ENCODE peak calls at places on chromosome 15, in four cellular contexts. B is PC-9, W is lower lobe of right lung, Q is IMR-90. J is an unnamed sample.

GRCh38 chr15:66251790-66252355 is 1.7 kb downstream of the MEGF11 start:
- DNase-seq in Q (no peak), W (no peak), B (no peak), J (no peak)

GRCh38 chr15:101446527-101447167 is 42.9 kb downstream of the PCSK6 start:
- DNase-seq in W (no peak), Q (no peak), B (no peak), J (no peak)

GRCh38 chr15:57201578-57201977 is 174.7 kb upstream of the CGNL1 start:
- DNase-seq in Q (no peak), W (no peak), B (no peak), J (no peak)

GRCh38 chr15:48366574-48367312 is 35.5 kb downstream of the DUT start:
- DNase-seq in Q (no peak), W (no peak), B (no peak), J (no peak)

GRCh38 chr15:96716100-96716499 is 385.6 kb downstream of the NR2F2 start:
- DNase-seq in Q (no peak), B (no peak), W (no peak), J (no peak)

GRCh38 chr15:66622677-66623076 is 56.9 kb upstream of the LCTL start:
- DNase-seq in Q (no peak), W (no peak), B (no peak), J (no peak)

GRCh38 chr15:46892621-46893160 is 824.6 kb upstream of the SEMA6D start:
- DNase-seq in B (no peak), Q (no peak), W (no peak), J (no peak)

GRCh38 chr15:69723404-69724097 is 270.9 kb downstream of the RPLP1 start:
- DNase-seq in B (no peak), Q (no peak), W (no peak), J (no peak)

GRCh38 chr15:88447206-88447605 is 20.0 kb downstream of the MRPL46 start:
- DNase-seq in B (no peak), W (no peak), Q (no peak), J (no peak)

GRCh38 chr15:83598031-83598430 is 55.9 kb upstream of the ADAMTSL3 start:
- DNase-seq in W (no peak), B (no peak), Q (no peak), J (no peak)

GRCh38 chr15:74384566-74385441 is 17.4 kb upstream of the CYP11A1 start:
- DNase-seq in W (peak; percentile 64), Q (no peak), B (peak; percentile 85), J (peak; percentile 20)

GRCh38 chr15:60074181-60074885 is 70.2 kb downstream of the FOXB1 start:
- DNase-seq in B (no peak), W (no peak), Q (peak; percentile 18), J (no peak)

GRCh38 chr15:89068325-89068784 is 19.9 kb upstream of the ABHD2 start:
- DNase-seq in B (no peak), W (no peak), Q (peak; percentile 98), J (peak; percentile 15)

GRCh38 chr15:61411941-61412510 is 182.9 kb upstream of the RORA start:
- DNase-seq in W (no peak), B (no peak), Q (no peak), J (no peak)

GRCh38 chr15:25176616-25176923 is 221.8 kb downstream of the SNRPN start:
- DNase-seq in B (no peak), W (no peak), Q (no peak), J (peak; percentile 15)

GRCh38 chr15:66261056-66261455 is 7.5 kb upstream of the MEGF11 start:
- DNase-seq in B (no peak), W (no peak), Q (no peak), J (no peak)

DNA sequence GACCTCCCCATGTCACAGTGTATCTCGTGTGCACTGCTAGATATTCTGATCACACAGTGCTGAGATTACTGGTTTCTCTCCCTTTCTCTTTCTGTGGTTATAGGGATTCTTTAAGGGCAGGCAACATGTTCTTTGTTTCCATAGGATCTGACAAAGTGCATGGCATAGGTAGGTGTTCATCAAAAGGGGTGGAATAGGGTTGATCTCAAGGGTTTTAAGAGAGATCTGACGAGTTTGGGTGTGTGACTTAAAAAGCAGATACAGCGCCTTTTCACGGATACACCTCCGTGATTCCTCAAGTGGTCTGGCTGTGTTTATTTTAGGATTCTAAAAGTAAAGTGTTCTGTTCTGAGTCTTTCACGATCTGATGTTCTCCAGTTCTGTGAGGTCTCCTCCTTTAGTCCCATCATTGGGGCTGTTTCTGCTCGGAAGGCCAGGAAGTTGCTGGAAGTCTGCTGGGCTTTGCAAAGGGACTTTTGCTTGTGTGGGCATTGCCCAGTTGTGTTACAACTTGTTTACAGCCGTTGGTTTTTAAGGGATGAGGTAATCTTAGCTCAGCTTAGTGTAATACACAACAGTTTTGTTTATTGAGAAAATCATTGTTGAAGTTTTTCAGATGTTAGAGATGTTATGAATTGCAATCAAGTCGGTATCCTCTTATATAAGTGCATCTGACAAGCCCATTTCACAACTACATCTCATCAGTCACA is 34.8 kb downstream of the IGF1R start:
- DNase-seq in B (no peak), Q (peak; percentile 40), W (no peak), J (no peak)
- H3K27ac ChIP-seq in B (no peak overlapping the region), Q (peak overlapping the region; percentile 13), W (no peak overlapping the region), J (peak overlapping the region; percentile 5)

GRCh38 chr15:75449585-75450306 is 1.7 kb downstream of the SIN3A start:
- DNase-seq in B (no peak), W (no peak), Q (no peak), J (no peak)
- H3K27ac ChIP-seq in B (peak overlapping the region; percentile 58), W (peak overlapping the region; percentile 94), Q (no peak overlapping the region), J (peak overlapping the region; percentile 98)

GRCh38 chr15:80163217-80163616 is 10.4 kb downstream of the FAH start:
- DNase-seq in Q (no peak), W (no peak), B (no peak), J (no peak)
- H3K27ac ChIP-seq in Q (no peak overlapping the region), W (no peak overlapping the region), B (no peak overlapping the region), J (no peak overlapping the region)

GRCh38 chr15:85726446-85726845 is 68.3 kb downstream of the KLHL25 start:
- DNase-seq in B (no peak), Q (no peak), W (no peak), J (no peak)

GRCh38 chr15:85723960-85724945 is 70.5 kb downstream of the KLHL25 start:
- DNase-seq in W (no peak), B (no peak), Q (no peak), J (no peak)

GRCh38 chr15:85725564-85725963 is 69.2 kb downstream of the KLHL25 start:
- DNase-seq in W (no peak), B (no peak), Q (no peak), J (no peak)

GRCh38 chr15:85725019-85725418 is 69.7 kb downstream of the KLHL25 start:
- DNase-seq in Q (no peak), W (no peak), B (no peak), J (no peak)

DNA sequence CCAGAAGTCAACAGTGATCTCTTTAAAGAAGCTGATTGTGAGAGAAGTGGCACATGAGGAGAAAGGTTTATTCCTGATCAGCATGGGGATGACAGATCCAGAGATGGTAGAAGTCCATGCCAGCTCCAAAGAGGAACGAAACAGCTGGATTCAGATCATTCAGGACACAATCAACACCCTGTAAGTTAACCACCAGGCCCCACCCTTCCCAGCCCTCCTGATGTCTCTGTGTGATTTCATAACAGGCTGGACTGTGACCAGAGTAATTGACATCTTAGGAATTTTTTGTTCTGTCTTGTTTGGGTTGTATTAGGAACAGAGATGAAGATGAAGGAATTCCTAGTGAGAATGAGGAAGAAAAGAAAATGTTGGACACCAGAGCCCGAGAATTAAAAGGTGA is 67.7 kb downstream of the KLHL25 start:
- DNase-seq in Q (no peak), B (no peak), W (no peak), J (no peak)
- H3K27ac ChIP-seq in Q (no peak overlapping the region), B (no peak overlapping the region), W (peak overlapping the region; percentile 69), J (no peak overlapping the region)

GRCh38 chr15:45121020-45121419 is 6.9 kb downstream of the DUOXA2 start:
- DNase-seq in W (peak; percentile 12), Q (no peak), B (no peak), J (no peak)
- H3K27ac ChIP-seq in W (no peak overlapping the region), Q (no peak overlapping the region), B (no peak overlapping the region), J (no peak overlapping the region)

GRCh38 chr15:81092559-81092902 is 41.5 kb upstream of the CFAP161 start:
- DNase-seq in B (no peak), W (no peak), Q (no peak), J (no peak)
- H3K27ac ChIP-seq in B (no peak overlapping the region), W (no peak overlapping the region), Q (peak overlapping the region; percentile 10), J (no peak overlapping the region)

DNA sequence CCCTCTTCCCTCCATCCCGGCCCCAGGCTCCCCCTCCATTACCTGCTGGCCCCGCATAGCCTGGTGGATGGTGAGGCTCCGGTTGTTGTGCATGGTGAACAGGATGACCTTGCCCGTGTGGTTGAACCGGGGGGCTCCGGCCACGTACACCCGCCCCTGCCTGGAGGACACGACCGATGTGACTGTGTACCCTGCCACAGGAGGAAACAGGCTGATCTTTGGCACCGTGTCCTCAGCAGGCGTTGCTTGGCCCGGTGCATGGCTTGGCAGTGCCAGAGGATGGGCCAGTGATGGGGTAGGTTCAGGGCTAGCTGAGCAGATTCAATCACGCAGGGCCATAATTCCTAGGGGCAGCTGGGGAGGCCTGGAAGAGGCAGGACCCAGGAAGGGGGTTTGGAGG is 58.1 kb downstream of the FEM1B start:
- DNase-seq in B (no peak), W (no peak), Q (no peak), J (no peak)
- H3K27ac ChIP-seq in B (no peak overlapping the region), W (no peak overlapping the region), Q (no peak overlapping the region), J (no peak overlapping the region)